ENCODE peak calls at places on chromosomes 2 and 18, in seven cellular contexts. D is fibroblast of pulmonary artery, C is PC-3, F is sigmoid colon, E is neuronal stem cell, J is mesenchymal stem cell, X is tibial nerve. Z is an unnamed sample.

GRCh38 chr2:961786-962185 is 11.1 kb downstream of the SNTG2 start:
- DNase-seq in D (no peak), C (no peak), F (no peak), E (no peak), J (no peak), X (no peak), Z (no peak)

GRCh38 chr2:38436227-38436664 is 59.2 kb upstream of the ATL2 start:
- DNase-seq in D (no peak), C (peak), F (no peak), E (no peak), J (no peak), X (no peak), Z (no peak)

GRCh38 chr2:38907743-38908562 is 18.3 kb downstream of the ARHGEF33 start:
- DNase-seq in D (no peak), C (peak), F (no peak), E (no peak), J (no peak), X (no peak), Z (no peak)

GRCh38 chr2:119679526-119679837 is 481 bp downstream of the TMEM177 start:
- DNase-seq in D (no peak), C (no peak), F (no peak), E (no peak), J (peak), X (no peak), Z (no peak)

GRCh38 chr2:230691005-230691647 is 21.5 kb upstream of the CAB39 start:
- DNase-seq in D (peak), C (peak), F (no peak), E (no peak), J (peak), X (no peak), Z (peak)

GRCh38 chr2:42804338-42804737 is 12.0 kb upstream of the HAAO start:
- DNase-seq in D (peak), C (no peak), F (no peak), E (no peak), J (peak), X (no peak), Z (no peak)

GRCh38 chr18:40413160-40413559 is 1541.9 kb upstream of the PIK3C3 start:
- DNase-seq in D (peak), C (peak), F (no peak), E (peak), J (peak), X (no peak), Z (no peak)

GRCh38 chr2:21028021-21028947 is 15.6 kb downstream of the APOB start:
- DNase-seq in D (no peak), C (no peak), F (no peak), E (no peak), J (no peak), X (no peak), Z (no peak)

GRCh38 chr2:501130-501529 is 176.1 kb downstream of the TMEM18 start:
- DNase-seq in D (no peak), C (peak), F (no peak), E (no peak), J (no peak), X (no peak), Z (no peak)

GRCh38 chr2:152400607-152401214 is 65.7 kb downstream of the FMNL2 start:
- DNase-seq in D (no peak), C (no peak), F (no peak), E (no peak), J (no peak), X (no peak), Z (no peak)

GRCh38 chr18:23301971-23302370 is 151.1 kb upstream of the RIOK3 start:
- DNase-seq in D (no peak), C (no peak), F (no peak), E (no peak), J (no peak), X (no peak), Z (no peak)

GRCh38 chr2:43010428-43011141 is 215.8 kb downstream of the ZFP36L2 start:
- DNase-seq in D (no peak), C (peak), F (no peak), E (no peak), J (no peak), X (no peak), Z (no peak)

GRCh38 chr2:172745636-172746035 is 10.0 kb downstream of the RAPGEF4 start:
- DNase-seq in D (peak), C (no peak), F (no peak), E (no peak), J (peak), X (no peak), Z (no peak)

GRCh38 chr2:127324635-127325034 is 30.7 kb upstream of the ERCC3 start:
- DNase-seq in D (peak), C (peak), F (no peak), E (no peak), J (peak), X (no peak), Z (peak)

GRCh38 chr18:78978336-78979057 is 1.1 kb upstream of the SALL3 start:
- DNase-seq in D (no peak), C (no peak), F (no peak), E (no peak), J (no peak), X (no peak), Z (no peak)

GRCh38 chr2:173555833-173556232 is 201.2 kb downstream of the CDCA7 start:
- DNase-seq in D (peak), C (no peak), F (no peak), E (no peak), J (no peak), X (no peak), Z (no peak)

GRCh38 chr18:67509711-67510110 is 6.8 kb downstream of the DSEL start:
- DNase-seq in D (peak), C (no peak), F (no peak), E (no peak), J (peak), X (no peak), Z (no peak)

GRCh38 chr2:5706717-5707455 is 14.7 kb downstream of the SOX11 start:
- DNase-seq in D (no peak), C (no peak), F (no peak), E (no peak), J (no peak), X (no peak), Z (no peak)

GRCh38 chr18:55302337-55302833 is 285.6 kb downstream of the TCF4 start:
- DNase-seq in D (no peak), C (no peak), F (no peak), E (no peak), J (no peak), X (no peak), Z (no peak)

GRCh38 chr2:220880623-220881022 is 691.5 kb downstream of the EPHA4 start:
- DNase-seq in D (no peak), C (no peak), F (no peak), E (no peak), J (no peak), X (no peak), Z (no peak)

GRCh38 chr2:159124441-159124911 is 156.0 kb downstream of the TANC1 start:
- DNase-seq in D (peak), C (peak), F (no peak), E (no peak), J (peak), X (no peak), Z (peak)

GRCh38 chr2:39516347-39517101 is 79.4 kb upstream of the MAP4K3 start:
- DNase-seq in D (peak), C (no peak), F (peak), E (no peak), J (peak), X (no peak), Z (no peak)

GRCh38 chr18:2572144-2572682 is 856 bp downstream of the NDC80 start:
- DNase-seq in D (no peak), C (peak), F (no peak), E (no peak), J (peak), X (no peak), Z (no peak)

GRCh38 chr2:65026154-65026553 is 30.1 kb upstream of the CEP68 start:
- DNase-seq in D (no peak), C (no peak), F (no peak), E (no peak), J (no peak), X (no peak), Z (no peak)

GRCh38 chr18:47930086-47930843 is at the start of gene SMAD2:
- DNase-seq in D (peak), C (peak), F (peak), E (peak), J (peak), X (peak), Z (no peak)

GRCh38 chr2:102027036-102027702 is 35.4 kb downstream of the IL1R2 start:
- DNase-seq in D (peak), C (no peak), F (no peak), E (no peak), J (peak), X (no peak), Z (peak)

GRCh38 chr2:238202326-238203103 is 980 bp downstream of the ILKAP start:
- DNase-seq in D (peak), C (no peak), F (no peak), E (no peak), J (peak), X (no peak), Z (no peak)

GRCh38 chr2:70922591-70923234 is 13.0 kb upstream of the ATP6V1B1 start:
- DNase-seq in D (no peak), C (no peak), F (peak), E (no peak), J (no peak), X (peak), Z (no peak)

GRCh38 chr2:156522824-156523440 is 86.8 kb downstream of the GPD2 start:
- DNase-seq in D (no peak), C (no peak), F (no peak), E (no peak), J (no peak), X (no peak), Z (no peak)

GRCh38 chr2:23286765-23287155 is 98.2 kb upstream of the KLHL29 start:
- DNase-seq in D (peak), C (peak), F (peak), E (no peak), J (peak), X (peak), Z (no peak)

GRCh38 chr18:59708988-59709387 is 11.8 kb upstream of the CCBE1 start:
- DNase-seq in D (no peak), C (no peak), F (no peak), E (no peak), J (no peak), X (no peak), Z (no peak)

GRCh38 chr2:26068602-26069298 is 34.9 kb downstream of the RAB10 start:
- DNase-seq in D (peak), C (peak), F (no peak), E (no peak), J (peak), X (no peak), Z (peak)

GRCh38 chr2:96509847-96510230 is 4.7 kb upstream of the NEURL3 start:
- DNase-seq in D (no peak), C (no peak), F (no peak), E (no peak), J (no peak), X (no peak), Z (no peak)

GRCh38 chr2:96508521-96509113 is 3.5 kb upstream of the NEURL3 start:
- DNase-seq in D (no peak), C (no peak), F (no peak), E (no peak), J (no peak), X (no peak), Z (no peak)

GRCh38 chr2:96510931-96511595 is 5.9 kb upstream of the NEURL3 start:
- DNase-seq in D (no peak), C (no peak), F (no peak), E (no peak), J (no peak), X (no peak), Z (no peak)

GRCh38 chr2:96507957-96508520 is 2.9 kb upstream of the NEURL3 start:
- DNase-seq in D (peak), C (peak), F (peak), E (peak), J (peak), X (peak), Z (no peak)

GRCh38 chr2:96509114-96509846 is 4.1 kb upstream of the NEURL3 start:
- DNase-seq in D (peak), C (peak), F (peak), E (peak), J (peak), X (peak), Z (peak)
- H3K4me3 ChIP-seq in D (no peak), C (no peak), F (no peak), E (no peak), J (no peak), X (no peak), Z (no peak)

DNA sequence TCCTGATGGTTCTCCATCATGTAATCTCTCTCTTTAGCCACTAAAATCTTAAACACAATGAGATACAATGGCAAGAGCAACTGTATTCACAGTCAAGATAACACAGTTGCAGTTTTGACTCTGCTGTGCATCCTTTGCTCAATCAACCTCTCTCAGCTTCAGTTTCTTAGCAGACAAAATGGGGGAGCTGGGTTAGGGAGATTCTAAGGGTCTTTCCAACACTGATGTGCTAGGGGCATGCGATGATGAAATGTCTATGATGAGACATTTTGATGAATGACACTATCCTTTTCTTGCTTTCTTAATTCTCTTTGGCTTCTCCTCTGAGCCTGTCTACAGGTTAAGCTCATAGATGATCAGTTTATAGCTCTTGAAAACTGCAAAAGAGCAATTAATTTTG is 1.1 kb downstream of the SERPINB10 start:
- DNase-seq in D (no peak), C (no peak), F (no peak), E (no peak), J (no peak), X (no peak), Z (no peak)
- H3K4me3 ChIP-seq in D (no peak), C (no peak), F (no peak), E (no peak), J (no peak), X (no peak), Z (no peak)

GRCh38 chr2:68278169-68278568 is 25.8 kb upstream of the PPP3R1 start:
- DNase-seq in D (no peak), C (peak), F (no peak), E (no peak), J (no peak), X (no peak), Z (no peak)

GRCh38 chr2:68279691-68280090 is 27.4 kb upstream of the PPP3R1 start:
- DNase-seq in D (no peak), C (no peak), F (no peak), E (no peak), J (no peak), X (no peak), Z (no peak)

GRCh38 chr2:68272246-68272987 is 20.1 kb upstream of the PPP3R1 start:
- DNase-seq in D (no peak), C (no peak), F (no peak), E (no peak), J (peak), X (no peak), Z (no peak)

GRCh38 chr2:68274022-68274421 is 21.7 kb upstream of the PPP3R1 start:
- DNase-seq in D (no peak), C (no peak), F (no peak), E (peak), J (no peak), X (no peak), Z (no peak)
- H3K4me3 ChIP-seq in D (no peak), C (no peak), F (no peak), E (no peak), J (no peak), X (no peak), Z (no peak)

GRCh38 chr2:216235462-216235861 is 126.3 kb downstream of the XRCC5 start:
- DNase-seq in D (no peak), C (no peak), F (no peak), E (no peak), J (no peak), X (no peak), Z (no peak)

GRCh38 chr2:216231867-216232266 is 122.7 kb downstream of the XRCC5 start:
- DNase-seq in D (no peak), C (no peak), F (no peak), E (no peak), J (no peak), X (no peak), Z (no peak)

GRCh38 chr2:216234106-216234505 is 125.0 kb downstream of the XRCC5 start:
- DNase-seq in D (no peak), C (no peak), F (no peak), E (no peak), J (no peak), X (no peak), Z (no peak)

GRCh38 chr2:216232721-216233120 is 123.6 kb downstream of the XRCC5 start:
- DNase-seq in D (no peak), C (no peak), F (no peak), E (no peak), J (no peak), X (no peak), Z (no peak)

DNA sequence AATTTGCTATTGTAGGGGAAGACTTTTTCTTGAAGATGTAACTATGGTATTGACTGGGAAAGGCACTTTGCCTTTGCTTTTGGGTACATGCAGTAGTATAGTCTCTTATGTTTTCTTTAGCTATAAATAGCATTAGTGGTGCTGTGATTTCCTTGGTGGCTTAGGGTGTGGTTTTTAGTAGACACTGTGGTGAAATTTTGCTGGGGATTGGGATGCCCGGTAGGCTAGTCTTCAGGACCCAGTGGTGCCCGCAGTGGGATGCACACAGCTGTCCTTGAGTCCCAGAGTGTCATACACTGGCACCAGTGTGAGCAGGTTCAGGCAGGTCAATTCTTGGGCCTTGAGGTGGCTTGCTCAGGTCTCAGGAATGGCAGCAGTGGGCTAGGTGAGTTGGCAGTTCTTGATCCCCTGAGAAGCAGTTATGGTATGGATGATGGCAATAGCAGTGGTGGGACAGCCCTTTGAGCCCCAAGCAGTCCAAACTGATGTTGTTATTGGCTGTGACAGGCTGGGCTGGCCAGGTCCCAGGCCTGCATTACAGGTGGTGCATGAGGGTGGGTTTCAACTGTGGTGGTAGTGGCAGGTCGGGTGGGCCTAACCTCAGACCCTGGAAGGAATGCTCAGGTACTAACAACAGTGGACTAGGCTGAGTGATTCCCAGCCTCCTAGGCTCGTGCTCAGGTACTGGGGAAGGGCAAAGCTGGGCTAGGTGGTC is 124.3 kb downstream of the XRCC5 start:
- DNase-seq in D (no peak), C (no peak), F (no peak), E (no peak), J (no peak), X (no peak), Z (no peak)
- H3K4me3 ChIP-seq in D (no peak), C (no peak), F (no peak), E (no peak), J (no peak), X (no peak), Z (no peak)

DNA sequence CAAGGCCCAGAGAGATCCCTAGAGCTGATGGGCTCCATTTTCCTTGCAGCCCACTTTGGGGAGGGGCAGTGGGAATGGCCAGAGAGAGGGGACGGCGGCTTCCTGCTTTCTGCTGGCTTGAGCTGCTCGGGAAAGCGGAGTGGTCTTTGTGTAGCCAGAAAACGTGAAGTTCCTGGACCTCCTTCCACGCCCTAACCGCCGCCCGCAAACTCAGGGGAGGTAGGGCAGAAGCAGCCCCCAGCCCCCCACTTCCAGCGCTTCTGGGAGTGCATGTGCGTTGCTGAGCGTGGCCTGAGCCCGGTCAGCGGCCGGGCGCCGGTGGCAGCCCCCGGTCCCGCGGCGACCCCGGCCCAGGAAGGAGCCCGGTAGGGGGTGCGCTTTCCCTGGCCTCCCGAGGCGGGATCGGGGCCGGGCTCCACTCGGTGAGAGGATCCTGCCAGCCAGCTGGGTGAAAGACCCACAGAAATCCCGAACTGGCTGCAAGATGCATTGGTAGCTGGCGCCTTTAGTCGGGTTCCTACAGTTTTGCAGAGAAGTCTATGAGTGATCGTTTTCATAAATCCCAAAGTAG is 25.3 kb upstream of the BOD1L2 start:
- DNase-seq in D (no peak), C (no peak), F (no peak), E (peak), J (no peak), X (no peak), Z (no peak)
- H3K4me3 ChIP-seq in D (no peak), C (no peak), F (no peak), E (peak), J (no peak), X (no peak), Z (no peak)

DNA sequence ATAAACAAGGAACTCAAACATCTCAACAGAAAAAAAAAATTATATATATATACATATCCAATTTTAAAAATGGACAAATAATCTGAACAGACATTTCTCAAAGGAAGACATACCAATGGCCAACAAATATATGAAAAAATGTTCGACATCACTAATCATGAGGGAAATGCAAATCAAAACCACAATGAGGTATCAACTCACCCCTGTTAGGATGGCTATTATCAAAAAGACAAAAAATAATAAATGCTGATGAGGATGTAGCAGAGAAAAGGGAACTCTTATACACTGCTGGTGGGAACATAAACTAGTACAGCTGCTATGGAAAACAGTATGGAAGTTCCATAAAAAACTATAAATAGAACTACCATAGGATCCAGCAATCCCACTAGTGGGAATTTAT is 46.1 kb downstream of the CLASP1 start:
- DNase-seq in D (no peak), C (no peak), F (no peak), E (no peak), J (no peak), X (no peak), Z (no peak)
- H3K4me3 ChIP-seq in D (no peak), C (no peak), F (no peak), E (no peak), J (no peak), X (no peak), Z (no peak)